ENCODE peak calls at places on chromosomes 12 and 14, in four cellular contexts. E is kidney epithelial cell; R is stimulated activated CD4-positive, alpha-beta T cell treated with anti-CD3 and anti-CD28 coated beads, Interleukin-15, amount 100 ng/mL, for 1 hour; N is activated T-cell treated with anti-CD3 and anti-CD28 coated beads, Interleukin-2, amount 50 U/mL, for 72 hours. W is an unnamed sample.

GRCh38 chr14:21652209-21652808 is 1.3 kb upstream of the OR4E2 start:
- DNase-seq in E (no peak), R (no peak), N (no peak), W (no peak)

GRCh38 chr14:93095742-93096510 is 19.8 kb downstream of the ITPK1 start:
- DNase-seq in N (no peak), R (no peak), E (no peak), W (no peak)

GRCh38 chr12:120292411-120292660 is 633 bp upstream of the RNU4-2 start:
- DNase-seq in N (peak), E (no peak), R (no peak), W (no peak)

GRCh38 chr14:67584931-67585330 is 15.1 kb downstream of the PIGH start:
- DNase-seq in E (no peak), R (no peak), N (no peak), W (no peak)

GRCh38 chr12:47990351-47991105 is 13.7 kb downstream of the COL2A1 start:
- DNase-seq in N (peak), E (no peak), R (no peak), W (no peak)

GRCh38 chr12:113239811-113240331 is 18.6 kb downstream of the TPCN1 start:
- DNase-seq in R (no peak), N (no peak), E (no peak), W (no peak)

GRCh38 chr12:92596388-92596787 is 106.4 kb upstream of the PLEKHG7 start:
- DNase-seq in N (no peak), R (no peak), E (no peak), W (no peak)

GRCh38 chr12:64088431-64089349 is 133.4 kb downstream of the KICS2 start:
- DNase-seq in E (peak), N (no peak), R (no peak), W (peak)

GRCh38 chr14:97066068-97066899 is 269.1 kb downstream of the VRK1 start:
- DNase-seq in R (no peak), N (no peak), E (no peak), W (no peak)

GRCh38 chr12:24960222-24960855 is 11.4 kb upstream of the BCAT1 start:
- DNase-seq in R (peak), E (no peak), N (peak), W (no peak)

GRCh38 chr12:95173392-95174251 is 43.6 kb downstream of the FGD6 start:
- DNase-seq in N (no peak), R (no peak), E (peak), W (peak)

GRCh38 chr14:61973981-61974380 is 211.8 kb downstream of the SNAPC1 start:
- DNase-seq in N (no peak), E (no peak), R (no peak), W (no peak)

GRCh38 chr14:42222924-42223471 is 616.3 kb downstream of the LRFN5 start:
- DNase-seq in R (no peak), E (peak), N (no peak), W (no peak)

GRCh38 chr12:11648514-11649412 is 711 bp upstream of the ETV6 start:
- DNase-seq in R (peak), N (peak), E (peak), W (no peak)

GRCh38 chr14:43147480-43147879 is 1359.6 kb downstream of the FSCB start:
- DNase-seq in E (no peak), N (no peak), R (no peak), W (no peak)

GRCh38 chr12:110543252-110543959 is 39.7 kb downstream of the PPTC7 start:
- DNase-seq in R (no peak), E (no peak), N (no peak), W (peak)

GRCh38 chr12:69689638-69690037 is 9.5 kb downstream of the BEST3 start:
- DNase-seq in N (no peak), R (no peak), E (no peak), W (no peak)

GRCh38 chr12:91414147-91414546 is 231.5 kb upstream of the DCN start:
- DNase-seq in N (no peak), E (no peak), R (no peak), W (no peak)

GRCh38 chr12:124037341-124037740 is 64.3 kb downstream of the ZNF664 start:
- DNase-seq in E (no peak), R (no peak), N (no peak), W (no peak)

GRCh38 chr12:130932061-130932650 is 21.6 kb upstream of the ADGRD1 start:
- DNase-seq in E (no peak), R (no peak), N (no peak), W (no peak)

GRCh38 chr14:96177766-96178377 is 26.8 kb upstream of the BDKRB2 start:
- DNase-seq in R (peak), N (peak), E (no peak), W (no peak)

GRCh38 chr12:4169959-4170358 is 103.6 kb upstream of the CCND2 start:
- DNase-seq in N (peak), R (no peak), E (no peak), W (no peak)

GRCh38 chr14:69811227-69811867 is 14.3 kb upstream of the SLC10A1 start:
- DNase-seq in R (no peak), N (no peak), E (no peak), W (no peak)

GRCh38 chr12:58529897-58530296 is 390.4 kb downstream of the LRIG3 start:
- DNase-seq in E (peak), N (no peak), R (no peak), W (peak)

GRCh38 chr12:28872654-28873268 is 276.3 kb upstream of the FAR2 start:
- DNase-seq in E (peak), N (peak), R (no peak), W (peak)

GRCh38 chr12:90773526-90773925 is 181.4 kb downstream of the CCER1 start:
- DNase-seq in E (no peak), N (no peak), R (no peak), W (no peak)

GRCh38 chr12:124351422-124351821 is 56.5 kb downstream of the RFLNA start:
- DNase-seq in N (no peak), R (no peak), E (no peak), W (no peak)

GRCh38 chr12:11927311-11927935 is 143.3 kb upstream of the BCL2L14 start:
- DNase-seq in E (no peak), N (no peak), R (no peak), W (no peak)

GRCh38 chr14:90551070-90551704 is 154.4 kb downstream of the CALM1 start:
- DNase-seq in E (no peak), R (no peak), N (no peak), W (no peak)

GRCh38 chr12:12267801-12268200 is 957 bp upstream of the LRP6 start:
- DNase-seq in N (no peak), E (no peak), R (no peak), W (no peak)

GRCh38 chr12:116360579-116361403 is 83.3 kb upstream of the MED13L start:
- DNase-seq in E (no peak), N (peak), R (no peak), W (no peak)

GRCh38 chr14:68860771-68861170 is 67.9 kb upstream of the ZFP36L1 start:
- DNase-seq in N (no peak), E (no peak), R (no peak), W (no peak)

GRCh38 chr12:80400591-80400991 is 43.4 kb upstream of the PTPRQ start:
- DNase-seq in R (no peak), N (no peak), E (no peak), W (no peak)